ENCODE peak calls at places on chromosome 22, in six cellular contexts. A is heart right ventricle, P is kidney, I is lower lobe of right lung, K is right cardiac atrium, R is adrenal gland. L is an unnamed sample. For H3K4me1, the result is how much of the 10 kb centered on the place peaks cover.

GRCh38 chr22:21026783-21027692 is 5.3 kb downstream of the SLC7A4 start:
- DNase-seq in K (no peak), I (no peak), R (no peak), A (peak), P (no peak), L (peak)

GRCh38 chr22:24536089-24536488 is 18.8 kb downstream of the GUCD1 start:
- DNase-seq in P (no peak), K (no peak), I (no peak), A (no peak), R (no peak), L (no peak)

GRCh38 chr22:31748490-31748889 is 1.4 kb downstream of the PRR14L start:
- DNase-seq in I (no peak), R (no peak), P (no peak), A (no peak), K (no peak), L (no peak)

GRCh38 chr22:23857606-23858483 is at the start of gene SLC2A11:
- DNase-seq in A (peak), P (peak), R (peak), I (peak), K (peak), L (peak)

GRCh38 chr22:24592846-24593809 is at the start of gene LRRC75B:
- DNase-seq in I (peak), A (peak), P (peak), K (peak), R (peak), L (peak)

GRCh38 chr22:25765016-25765367 is 23.0 kb downstream of the MYO18B start:
- DNase-seq in K (no peak), R (no peak), I (no peak), A (no peak), P (no peak), L (no peak)

GRCh38 chr22:21791635-21792625 is 56.3 kb upstream of the YPEL1 start:
- DNase-seq in R (no peak), P (no peak), A (no peak), K (no peak), I (no peak), L (peak)

GRCh38 chr22:38454361-38455062 is 487 bp downstream of the KCNJ4 start:
- DNase-seq in A (no peak), I (no peak), K (no peak), R (no peak), P (peak), L (no peak)

GRCh38 chr22:19068784-19069271 is 53.4 kb downstream of the DGCR2 start:
- DNase-seq in R (no peak), P (no peak), A (no peak), I (no peak), K (no peak), L (no peak)

GRCh38 chr22:38827510-38827909 is 16.3 kb downstream of the NPTXR start:
- DNase-seq in K (no peak), P (no peak), I (no peak), A (no peak), R (no peak), L (no peak)

GRCh38 chr22:21865041-21865440 is 2.4 kb downstream of the MAPK1 start:
- DNase-seq in A (no peak), R (peak), I (no peak), P (no peak), K (peak), L (peak)

GRCh38 chr22:28186641-28187040 is 267.6 kb upstream of the PITPNB start:
- DNase-seq in R (no peak), K (no peak), P (no peak), I (no peak), A (no peak), L (no peak)

GRCh38 chr22:32693102-32693501 is 108.4 kb upstream of the TIMP3 start:
- DNase-seq in I (no peak), P (no peak), A (no peak), R (no peak), K (no peak), L (peak)

GRCh38 chr22:41367680-41368542 is 13.8 kb upstream of the TEF start:
- DNase-seq in P (peak), I (peak), A (no peak), R (peak), K (peak), L (peak)

GRCh38 chr22:42399315-42400271 is 32.6 kb downstream of the NFAM1 start:
- DNase-seq in A (peak), R (peak), K (peak), P (peak), I (no peak), L (peak)

GRCh38 chr22:20154602-20155183 is 3.8 kb upstream of the CCDC188 start:
- DNase-seq in P (no peak), R (no peak), A (no peak), I (no peak), K (no peak), L (no peak)

GRCh38 chr22:25166266-25167056 is 33.2 kb upstream of the CRYBB3 start:
- DNase-seq in P (no peak), A (no peak), K (no peak), I (no peak), R (no peak), L (no peak)

GRCh38 chr22:28279888-28280287 is 360.8 kb upstream of the PITPNB start:
- DNase-seq in R (no peak), A (no peak), K (no peak), I (no peak), P (no peak), L (no peak)

GRCh38 chr22:40183029-40183581 is 5.4 kb downstream of the TNRC6B start:
- DNase-seq in A (no peak), R (peak), K (no peak), I (no peak), P (no peak), L (peak)
- H3K4me3 ChIP-seq in A (no peak), R (no peak), K (no peak), I (no peak), P (no peak), L (peak)

GRCh38 chr22:44345872-44346271 is 33.1 kb upstream of the SHISAL1 start:
- DNase-seq in R (no peak), P (no peak), A (no peak), I (no peak), K (no peak), L (no peak)
- H3K27ac ChIP-seq in R (no peak), P (no peak), A (no peak), I (no peak), K (no peak), L (no peak)

GRCh38 chr22:17827466-17827865 is 53.2 kb upstream of the BID start:
- DNase-seq in I (no peak), K (no peak), A (no peak), R (no peak), P (no peak), L (no peak)
- H3K4me1 ChIP-seq in I (under half), K (under half), A (under half), R (under half), P (under half), L (under half)

GRCh38 chr22:37281646-37282384 is 493 bp upstream of the CYTH4 start:
- DNase-seq in P (no peak), R (no peak), I (no peak), A (no peak), K (no peak), L (no peak)
- H3K4me3 ChIP-seq in P (no peak), R (peak), I (peak), A (peak), K (no peak), L (no peak)

DNA sequence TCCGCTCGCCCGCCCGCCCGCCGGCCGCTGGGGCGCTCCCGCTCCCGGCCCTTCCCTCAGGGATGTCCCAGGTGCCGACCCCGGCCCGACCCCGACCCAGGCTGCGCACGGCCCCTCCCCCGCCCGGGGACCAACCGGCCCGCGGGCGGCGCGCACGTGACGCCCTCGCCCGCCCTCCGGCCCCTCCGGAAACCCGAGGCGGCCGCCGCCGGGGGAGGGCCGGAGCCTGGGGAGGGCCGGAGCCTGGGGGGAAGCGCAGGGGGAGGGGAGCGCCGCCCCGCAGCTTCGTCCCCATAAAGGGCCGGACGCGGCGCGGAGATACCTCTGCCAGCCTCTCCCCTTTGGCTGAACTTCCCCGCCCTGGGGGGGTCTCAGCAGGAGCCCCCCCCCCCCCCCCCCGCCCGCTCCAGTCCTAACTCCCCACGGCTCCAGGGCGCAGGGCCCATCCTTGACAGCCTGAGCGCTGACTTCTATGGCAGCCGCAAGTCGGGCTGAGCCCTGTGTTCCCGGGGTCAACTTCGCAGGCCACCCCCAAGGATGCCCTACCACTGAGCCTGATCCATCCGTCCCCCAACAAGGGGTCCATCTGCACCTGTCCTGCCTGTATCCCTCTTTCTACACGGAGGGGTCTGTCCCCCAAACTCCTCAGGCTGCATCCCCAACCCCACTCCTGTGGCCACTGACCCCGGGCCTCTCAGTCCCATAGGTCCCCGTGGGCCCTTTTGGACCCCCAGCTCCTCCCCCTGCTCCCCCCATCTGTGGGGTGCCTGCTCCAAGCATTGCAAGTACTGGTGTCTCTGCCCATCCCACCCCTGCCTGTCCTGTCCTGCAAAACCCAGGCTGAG is at the start of gene MAPK12:
- DNase-seq in P (no peak), I (no peak), R (no peak), A (peak), K (peak), L (no peak)
- H3K27ac ChIP-seq in P (no peak), I (no peak), R (no peak), A (peak), K (peak), L (peak)

DNA sequence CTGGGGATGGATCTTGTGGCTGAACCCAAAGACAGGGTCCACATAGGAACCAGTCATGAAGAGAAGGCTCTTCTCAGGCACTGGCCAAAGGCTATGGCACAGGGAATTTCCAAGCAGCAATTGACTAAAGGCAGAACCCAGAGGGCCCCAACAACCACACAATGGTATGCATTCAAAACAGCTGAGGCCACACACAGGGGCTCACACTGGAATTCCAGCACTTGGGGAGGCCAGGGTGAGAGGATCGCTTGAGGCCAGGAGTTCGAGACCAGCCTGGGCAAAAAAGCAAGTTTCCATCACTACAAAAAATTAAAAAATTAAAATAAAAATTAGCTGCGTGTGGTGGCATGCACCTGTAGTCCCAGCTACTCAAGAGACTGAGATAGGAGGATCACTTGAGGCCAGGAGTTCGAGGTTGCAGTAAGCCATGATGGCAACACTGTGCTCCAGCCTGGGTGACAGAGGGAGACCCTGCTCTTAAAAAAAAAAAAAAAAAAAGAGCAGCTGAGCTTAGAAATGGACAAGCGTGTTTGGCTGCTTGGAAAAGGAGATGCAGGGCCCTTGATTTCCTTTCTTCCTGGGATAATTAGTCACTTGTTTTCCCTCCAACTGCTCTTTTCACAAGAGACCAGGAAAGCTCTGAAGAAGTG is 44.6 kb downstream of the MYH9 start:
- DNase-seq in P (no peak), A (no peak), K (no peak), R (no peak), I (no peak), L (no peak)
- H3K4me1 ChIP-seq in P (under half), A (half or more), K (under half), R (under half), I (half or more), L (half or more)

DNA sequence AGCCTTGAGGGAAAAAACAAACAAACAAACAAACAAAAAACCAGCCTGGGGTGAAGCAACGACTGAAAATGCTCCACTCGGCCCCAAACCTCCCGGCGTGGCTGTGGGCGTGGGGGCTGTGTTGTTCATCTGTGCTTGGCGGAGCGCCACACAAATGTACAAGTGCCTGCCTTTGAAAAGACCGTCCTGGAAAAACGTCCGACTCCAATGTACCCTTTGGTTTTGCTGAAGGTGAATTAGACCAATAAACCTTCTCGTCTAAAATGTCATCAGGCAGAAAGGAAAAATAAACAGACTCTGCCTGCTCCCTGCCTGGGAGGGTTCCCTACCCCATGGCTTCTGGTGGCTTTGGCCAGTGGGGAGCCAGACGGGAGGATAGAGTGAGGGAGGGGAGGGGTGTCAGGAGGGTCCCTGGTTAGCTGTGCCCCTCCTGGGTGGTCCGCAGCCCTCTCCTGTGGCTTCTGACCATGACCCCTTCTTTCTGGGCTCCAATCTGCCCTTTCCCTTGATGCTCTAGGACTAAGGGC is 93.9 kb downstream of the TRMU start:
- DNase-seq in P (no peak), A (no peak), K (no peak), R (no peak), I (no peak), L (no peak)
- H3K4me3 ChIP-seq in P (no peak), A (no peak), K (no peak), R (no peak), I (no peak), L (no peak)

DNA sequence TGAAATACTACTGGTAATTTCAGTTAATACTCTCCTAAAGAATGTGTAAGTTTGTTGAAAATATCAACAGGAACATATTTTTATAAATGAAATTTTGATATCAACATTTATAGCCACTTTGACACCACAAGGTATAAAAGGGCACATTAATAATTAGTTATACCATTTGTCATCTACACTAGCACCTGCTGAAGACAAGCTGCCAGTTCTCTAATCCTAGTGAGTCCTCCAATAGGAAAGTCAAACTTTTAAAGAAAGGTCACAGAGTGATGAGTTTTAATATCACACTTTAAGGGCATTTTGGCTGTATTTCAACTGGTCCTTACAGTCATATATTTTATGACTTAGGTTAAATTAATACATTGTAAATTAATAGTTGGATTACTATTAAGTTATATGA is 52.3 kb downstream of the APOL5 start:
- DNase-seq in K (no peak), A (no peak), P (no peak), I (no peak), R (no peak), L (no peak)
- H3K27ac ChIP-seq in K (no peak), A (no peak), P (no peak), I (no peak), R (no peak), L (no peak)

DNA sequence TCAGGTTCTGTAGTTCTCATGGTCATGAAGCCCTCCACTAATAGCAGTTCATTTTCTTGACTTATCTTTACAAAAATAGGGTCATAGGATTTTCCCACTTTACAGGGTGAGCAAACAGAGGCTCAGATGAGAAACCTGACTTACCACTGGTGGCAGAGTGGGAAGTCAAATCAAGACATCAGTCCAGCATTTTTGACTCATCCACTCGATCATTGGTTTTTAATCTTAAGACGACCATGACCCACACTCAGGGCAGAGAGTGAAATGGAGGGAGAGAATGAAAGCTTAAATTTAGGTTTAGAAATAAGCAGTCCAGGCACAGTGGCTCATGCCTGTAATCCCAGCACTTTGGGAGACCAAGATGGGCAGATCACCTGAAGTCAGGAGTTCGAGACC is 42.1 kb downstream of the RTL6 start:
- DNase-seq in P (no peak), R (no peak), A (no peak), K (no peak), I (no peak), L (no peak)
- H3K4me1 ChIP-seq in P (under half), R (under half), A (under half), K (under half), I (under half), L (under half)